ENCODE peak calls at places on chromosomes 13 and 19, in ten cellular contexts. G is stimulated activated CD4-positive, alpha-beta T cell treated with anti-CD3 and anti-CD28 coated beads, Interleukin-15, amount 100 ng/mL, for 24 hours; F is stimulated activated CD8-positive, alpha-beta memory T cell treated with anti-CD3 and anti-CD28 coated beads, Interleukin-7, amount 100 ng/mL, for 1 hour; Z is activated T-cell treated with anti-CD3 and anti-CD28 coated beads for 1 hour; D is astrocyte of the spinal cord; Y is astrocyte of the cerebellum; V is coronary artery; W is T-helper 22 cell; Q is ascending aorta; L is T-helper 9 cell. A is an unnamed sample.
A peak's percentile ranks its signal among the peaks of the same experiment; 100 is the strongest.

GRCh38 chr19:39499082-39499642 is 415 bp downstream of the DLL3 start:
- DNase-seq in G (peak; percentile 41), F (no peak), Z (no peak), D (no peak), Y (no peak), V (no peak), W (no peak), Q (no peak), L (no peak), A (no peak)

GRCh38 chr13:113596321-113597200 is 12.0 kb downstream of the TFDP1 start:
- DNase-seq in G (no peak), F (no peak), Z (no peak), D (no peak), Y (no peak), V (peak; percentile 58), W (no peak), Q (peak; percentile 57), L (no peak), A (peak; percentile 45)

GRCh38 chr13:47628666-47629065 is 372.4 kb downstream of the SUCLA2 start:
- DNase-seq in G (no peak), F (no peak), Z (no peak), D (peak; percentile 67), Y (no peak), V (no peak), W (no peak), Q (no peak), L (no peak), A (no peak)

GRCh38 chr19:35478794-35479193 is 11.5 kb downstream of the KRTDAP start:
- DNase-seq in G (no peak), F (no peak), Z (no peak), D (no peak), Y (no peak), V (no peak), W (no peak), Q (no peak), L (no peak), A (no peak)

GRCh38 chr19:43462887-43463380 is 2.5 kb downstream of the LYPD3 start:
- DNase-seq in G (no peak), F (no peak), Z (no peak), D (no peak), Y (no peak), V (no peak), W (no peak), Q (no peak), L (no peak), A (no peak)

GRCh38 chr19:343941-344624 is 513 bp downstream of the MIER2 start:
- DNase-seq in G (peak; percentile 49), F (no peak), Z (peak; percentile 33), D (peak; percentile 23), Y (no peak), V (no peak), W (peak; percentile 23), Q (no peak), L (peak; percentile 31), A (peak; percentile 54)

GRCh38 chr19:14404322-14404721 is 14.8 kb downstream of the DDX39A start:
- DNase-seq in G (no peak), F (no peak), Z (no peak), D (no peak), Y (no peak), V (no peak), W (no peak), Q (no peak), L (no peak), A (no peak)

GRCh38 chr13:57624565-57625435 is 6.7 kb upstream of the PCDH17 start:
- DNase-seq in G (peak; percentile 20), F (no peak), Z (no peak), D (peak; percentile 68), Y (peak; percentile 52), V (no peak), W (no peak), Q (peak; percentile 61), L (no peak), A (no peak)

GRCh38 chr13:101092985-101093384 is 323.3 kb downstream of the NALCN start:
- DNase-seq in G (no peak), F (no peak), Z (no peak), D (no peak), Y (no peak), V (no peak), W (no peak), Q (no peak), L (no peak), A (no peak)

GRCh38 chr19:38649305-38650179 is 2.1 kb downstream of the ACTN4 start:
- DNase-seq in G (no peak), F (no peak), Z (no peak), D (no peak), Y (no peak), V (no peak), W (no peak), Q (no peak), L (no peak), A (no peak)

GRCh38 chr13:43232144-43232840 is 208.9 kb downstream of the DNAJC15 start:
- DNase-seq in G (no peak), F (no peak), Z (no peak), D (no peak), Y (no peak), V (no peak), W (no peak), Q (no peak), L (no peak), A (no peak)

GRCh38 chr19:23957660-23958281 is 43.1 kb downstream of the ZNF726 start:
- DNase-seq in G (peak; percentile 6), F (no peak), Z (no peak), D (peak; percentile 30), Y (no peak), V (no peak), W (no peak), Q (no peak), L (no peak), A (no peak)

GRCh38 chr19:3154957-3155736 is 19.3 kb downstream of the GNA15 start:
- DNase-seq in G (peak; percentile 93), F (peak; percentile 56), Z (peak; percentile 54), D (peak; percentile 96), Y (peak; percentile 66), V (no peak), W (peak; percentile 93), Q (peak; percentile 95), L (peak; percentile 77), A (no peak)

GRCh38 chr19:16940626-16941025 is 51.8 kb downstream of the F2RL3 start:
- DNase-seq in G (no peak), F (no peak), Z (no peak), D (no peak), Y (no peak), V (no peak), W (no peak), Q (no peak), L (no peak), A (peak; percentile 7)